ENCODE peak calls at places on chromosomes 13 and 19, in four cellular contexts. K is tibial artery; D is pancreas; A is naive thymus-derived CD4-positive, alpha-beta T cell. H is an unnamed sample.

GRCh38 chr13:109715902-109716301 is 70.5 kb downstream of the IRS2 start:
- DNase-seq in A (no peak), D (no peak), K (no peak), H (no peak)

GRCh38 chr13:101942038-101942437 is 459.8 kb downstream of the FGF14 start:
- DNase-seq in D (no peak), K (no peak), A (no peak), H (peak; percentile 39)

GRCh38 chr13:60583196-60583908 is 186.3 kb downstream of the TDRD3 start:
- DNase-seq in K (no peak), D (no peak), A (no peak), H (no peak)

GRCh38 chr13:45779901-45780300 is 71.7 kb downstream of the SIAH3 start:
- DNase-seq in D (no peak), K (no peak), A (no peak), H (no peak)

GRCh38 chr13:22061806-22062391 is 391.0 kb downstream of the FGF9 start:
- DNase-seq in D (no peak), K (no peak), A (peak; percentile 12), H (no peak)

GRCh38 chr13:57353831-57354230 is 186.8 kb downstream of the PRR20E start:
- DNase-seq in A (no peak), D (no peak), K (no peak), H (no peak)

GRCh38 chr13:76594435-76594834 is 291.8 kb downstream of the KCTD12 start:
- DNase-seq in A (no peak), D (no peak), K (no peak), H (no peak)

GRCh38 chr19:38044267-38045111 is 137.5 kb downstream of the SIPA1L3 start:
- DNase-seq in D (no peak), A (no peak), K (no peak), H (no peak)

GRCh38 chr19:4086336-4086953 is 19.7 kb upstream of the ZBTB7A start:
- DNase-seq in K (no peak), A (no peak), D (no peak), H (peak; percentile 41)

GRCh38 chr19:27744926-27745844 is 1467.8 kb downstream of the UQCRFS1 start:
- DNase-seq in D (no peak), A (no peak), K (no peak), H (no peak)

GRCh38 chr19:15730538-15730937 is 2.7 kb downstream of the OR10H2 start:
- DNase-seq in D (no peak), A (no peak), K (no peak), H (no peak)
- H3K9me3 ChIP-seq in D (no peaks in the 10 kb centered on the region), A (no peaks in the 10 kb centered on the region), K (no peaks in the 10 kb centered on the region), H (no peaks in the 10 kb centered on the region)

GRCh38 chr19:42153606-42154405 is 21.6 kb upstream of the POU2F2 start:
- DNase-seq in A (no peak), K (no peak), D (no peak), H (no peak)
- H3K27me3 ChIP-seq in A (no peaks in the 10 kb centered on the region), K (peaks cover 73% of the 10 kb centered on the region), D (no peaks in the 10 kb centered on the region), H (no peaks in the 10 kb centered on the region)

GRCh38 chr19:407501-408440 is 1.2 kb downstream of the C2CD4C start:
- DNase-seq in D (no peak), K (no peak), A (no peak), H (no peak)
- H3K4me3 ChIP-seq in D (no peak overlapping the region), K (peak overlapping the region; percentile 54), A (no peak overlapping the region), H (no peak overlapping the region)

GRCh38 chr19:52444506-52444905 is 8.8 kb upstream of the ZNF578 start:
- DNase-seq in K (no peak), A (no peak), D (no peak), H (no peak)

DNA sequence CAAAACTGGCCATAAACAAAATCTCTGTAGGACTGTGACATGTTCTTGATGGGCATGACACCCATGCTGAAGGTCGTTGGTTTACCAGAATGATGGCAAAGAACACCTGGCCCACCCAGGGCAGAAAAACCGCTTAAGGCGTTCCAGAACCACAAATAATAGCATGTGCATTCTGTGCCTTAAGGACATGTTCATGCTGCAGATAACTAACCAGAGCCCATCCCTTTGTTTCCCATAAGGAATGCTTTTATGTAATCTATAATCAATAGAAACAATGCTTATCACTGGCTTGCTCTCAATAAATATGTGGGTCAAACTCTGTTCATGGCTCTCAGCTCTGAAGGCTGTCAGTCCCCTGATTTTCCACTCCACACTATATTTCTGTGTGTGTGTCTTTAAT is 11.2 kb upstream of the ZNF578 start:
- DNase-seq in K (no peak), A (no peak), D (no peak), H (no peak)
- H3K9me3 ChIP-seq in K (peaks cover 73% of the 10 kb centered on the region), A (no peaks in the 10 kb centered on the region), D (no peaks in the 10 kb centered on the region), H (peaks cover 42% of the 10 kb centered on the region)

GRCh38 chr19:7857727-7858701 is 16.2 kb downstream of the PRR36 start:
- DNase-seq in D (no peak), K (no peak), A (no peak), H (no peak)
- H3K27me3 ChIP-seq in D (no peaks in the 10 kb centered on the region), K (peaks cover 42% of the 10 kb centered on the region), A (no peaks in the 10 kb centered on the region), H (no peaks in the 10 kb centered on the region)

DNA sequence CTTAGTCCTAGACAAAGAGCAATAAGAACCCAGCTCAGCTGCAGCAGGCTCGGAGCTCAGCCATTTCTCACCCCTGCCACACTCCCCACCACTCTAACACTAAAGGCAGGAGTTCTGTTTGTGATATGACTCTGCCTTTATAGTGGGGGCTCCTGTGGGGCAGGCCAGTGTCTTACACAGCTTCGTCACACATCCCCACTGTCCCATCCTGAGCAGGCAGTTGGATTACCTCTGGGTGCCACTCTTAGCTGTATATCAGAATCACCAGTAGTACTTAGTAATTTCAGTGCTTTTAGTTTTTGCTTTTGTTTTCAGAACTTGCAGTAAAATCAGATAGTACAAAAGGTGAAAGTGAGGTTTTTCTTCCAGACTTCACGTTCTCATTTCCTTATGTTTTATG is 16.8 kb downstream of the SAMD4B start:
- DNase-seq in D (no peak), A (no peak), K (no peak), H (no peak)
- H3K4me3 ChIP-seq in D (no peak overlapping the region), A (no peak overlapping the region), K (no peak overlapping the region), H (no peak overlapping the region)

GRCh38 chr19:47109541-47110375 is 3.8 kb downstream of the ZC3H4 start:
- DNase-seq in D (no peak), A (no peak), K (no peak), H (no peak)

GRCh38 chr19:47111682-47112165 is 1.9 kb downstream of the ZC3H4 start:
- DNase-seq in D (peak; percentile 56), A (no peak), K (no peak), H (no peak)

GRCh38 chr19:47110521-47111080 is 3.0 kb downstream of the ZC3H4 start:
- DNase-seq in A (no peak), D (no peak), K (no peak), H (no peak)

GRCh38 chr19:47112166-47112663 is 1.4 kb downstream of the ZC3H4 start:
- DNase-seq in A (peak; percentile 73), D (peak; percentile 89), K (peak; percentile 93), H (peak; percentile 88)

GRCh38 chr19:47111081-47111589 is 2.4 kb downstream of the ZC3H4 start:
- DNase-seq in D (peak; percentile 39), A (peak; percentile 32), K (no peak), H (no peak)
- H3K9me3 ChIP-seq in D (no peaks in the 10 kb centered on the region), A (no peaks in the 10 kb centered on the region), K (no peaks in the 10 kb centered on the region), H (no peaks in the 10 kb centered on the region)

GRCh38 chr19:5497297-5497696 is 42.1 kb downstream of the ZNRF4 start:
- DNase-seq in K (no peak), D (no peak), A (no peak), H (no peak)
- H3K27me3 ChIP-seq in K (peaks cover 68% of the 10 kb centered on the region), D (no peaks in the 10 kb centered on the region), A (no peaks in the 10 kb centered on the region), H (no peaks in the 10 kb centered on the region)

H was measured in Caco-2.